ENCODE peak calls at places on chromosomes 1 and 21, in seven cellular contexts. One of them, this sample, is unnamed. For H3K9me3, the result is how much of the 10 kb centered on the place peaks cover.

GRCh38 chr1:37107153-37107552 is 72.8 kb upstream of the GRIK3 start:
- DNase-seq in upper lobe of left lung: no peak
- DNase-seq in A549: no peak
- DNase-seq in WERI-Rb-1: no peak
- DNase-seq in tibial artery: no peak
- DNase-seq in hepatocyte: no peak
- DNase-seq in esophagus muscularis mucosa: no peak
- DNase-seq in this sample: no peak

GRCh38 chr1:16352842-16353535 is 709 bp upstream of the FBXO42 start:
- DNase-seq in upper lobe of left lung: no peak
- DNase-seq in tibial artery: peak
- DNase-seq in A549: no peak
- DNase-seq in esophagus muscularis mucosa: no peak
- DNase-seq in hepatocyte: peak
- DNase-seq in WERI-Rb-1: peak
- DNase-seq in this sample: no peak

GRCh38 chr1:244302889-244303609 is 148.7 kb downstream of the ADSS2 start:
- DNase-seq in WERI-Rb-1: no peak
- DNase-seq in tibial artery: no peak
- DNase-seq in upper lobe of left lung: peak
- DNase-seq in hepatocyte: peak
- DNase-seq in A549: peak
- DNase-seq in esophagus muscularis mucosa: no peak
- DNase-seq in this sample: no peak

GRCh38 chr21:27300770-27301169 is 333.9 kb upstream of the ADAMTS5 start:
- DNase-seq in upper lobe of left lung: no peak
- DNase-seq in WERI-Rb-1: no peak
- DNase-seq in A549: no peak
- DNase-seq in tibial artery: no peak
- DNase-seq in esophagus muscularis mucosa: no peak
- DNase-seq in hepatocyte: no peak
- DNase-seq in this sample: no peak

GRCh38 chr1:39757501-39757900 is 13.6 kb downstream of the OXCT2 start:
- DNase-seq in A549: no peak
- DNase-seq in esophagus muscularis mucosa: no peak
- DNase-seq in tibial artery: no peak
- DNase-seq in hepatocyte: no peak
- DNase-seq in WERI-Rb-1: no peak
- DNase-seq in upper lobe of left lung: no peak
- DNase-seq in this sample: no peak

GRCh38 chr1:232548651-232549050 is 81.3 kb downstream of the SIPA1L2 start:
- DNase-seq in esophagus muscularis mucosa: peak
- DNase-seq in upper lobe of left lung: no peak
- DNase-seq in WERI-Rb-1: no peak
- DNase-seq in A549: no peak
- DNase-seq in tibial artery: no peak
- DNase-seq in hepatocyte: no peak
- DNase-seq in this sample: no peak

GRCh38 chr1:179141592-179142244 is 59.8 kb downstream of the TOR3A start:
- DNase-seq in hepatocyte: no peak
- DNase-seq in WERI-Rb-1: no peak
- DNase-seq in esophagus muscularis mucosa: no peak
- DNase-seq in upper lobe of left lung: no peak
- DNase-seq in tibial artery: no peak
- DNase-seq in A549: no peak
- DNase-seq in this sample: no peak

GRCh38 chr1:86703696-86704455 is 500 bp upstream of the SH3GLB1 start:
- DNase-seq in hepatocyte: no peak
- DNase-seq in esophagus muscularis mucosa: peak
- DNase-seq in WERI-Rb-1: no peak
- DNase-seq in A549: no peak
- DNase-seq in tibial artery: no peak
- DNase-seq in upper lobe of left lung: no peak
- DNase-seq in this sample: no peak

GRCh38 chr1:26571381-26571780 is 41.8 kb downstream of the RPS6KA1 start:
- DNase-seq in tibial artery: no peak
- DNase-seq in WERI-Rb-1: no peak
- DNase-seq in A549: no peak
- DNase-seq in upper lobe of left lung: no peak
- DNase-seq in esophagus muscularis mucosa: no peak
- DNase-seq in hepatocyte: no peak
- DNase-seq in this sample: no peak

GRCh38 chr1:93620841-93621210 is 60.8 kb downstream of the BCAR3 start:
- DNase-seq in esophagus muscularis mucosa: no peak
- DNase-seq in tibial artery: no peak
- DNase-seq in A549: no peak
- DNase-seq in hepatocyte: no peak
- DNase-seq in upper lobe of left lung: no peak
- DNase-seq in WERI-Rb-1: no peak
- DNase-seq in this sample: no peak

GRCh38 chr1:2837823-2838222 is 36.3 kb upstream of the TTC34 start:
- DNase-seq in esophagus muscularis mucosa: no peak
- DNase-seq in WERI-Rb-1: no peak
- DNase-seq in upper lobe of left lung: no peak
- DNase-seq in hepatocyte: no peak
- DNase-seq in A549: no peak
- DNase-seq in tibial artery: no peak
- DNase-seq in this sample: no peak
- H3K9me3 ChIP-seq in esophagus muscularis mucosa: under half
- H3K9me3 ChIP-seq in WERI-Rb-1: under half
- H3K9me3 ChIP-seq in upper lobe of left lung: under half
- H3K9me3 ChIP-seq in hepatocyte: under half
- H3K9me3 ChIP-seq in A549: under half
- H3K9me3 ChIP-seq in tibial artery: under half
- H3K9me3 ChIP-seq in this sample: under half

DNA sequence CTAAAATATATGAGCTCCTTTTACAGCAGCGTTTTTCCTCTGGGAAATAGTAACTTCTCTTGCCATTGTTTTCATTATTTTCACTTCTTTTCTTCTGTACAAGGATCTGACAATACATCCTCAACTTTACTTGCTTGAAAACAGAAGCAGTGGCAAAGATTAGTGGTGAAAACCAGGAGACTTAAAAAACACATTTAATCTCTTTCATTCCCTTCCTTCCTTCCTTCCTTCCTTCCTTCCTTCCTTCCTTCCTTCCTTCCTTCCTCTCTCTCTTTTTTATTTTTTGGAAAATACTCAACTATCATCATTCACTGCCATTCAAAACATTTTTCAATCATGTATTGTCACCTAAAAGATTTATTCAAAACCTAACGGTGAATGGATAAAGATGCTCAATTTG is 1411.4 kb downstream of the NCAM2 start:
- DNase-seq in esophagus muscularis mucosa: no peak
- DNase-seq in upper lobe of left lung: no peak
- DNase-seq in hepatocyte: no peak
- DNase-seq in A549: no peak
- DNase-seq in WERI-Rb-1: no peak
- DNase-seq in tibial artery: no peak
- DNase-seq in this sample: no peak
- H3K9me3 ChIP-seq in esophagus muscularis mucosa: under half
- H3K9me3 ChIP-seq in upper lobe of left lung: under half
- H3K9me3 ChIP-seq in hepatocyte: under half
- H3K9me3 ChIP-seq in A549: under half
- H3K9me3 ChIP-seq in WERI-Rb-1: under half
- H3K9me3 ChIP-seq in tibial artery: under half
- H3K9me3 ChIP-seq in this sample: under half

GRCh38 chr21:45155910-45156309 is 81.5 kb downstream of the ADARB1 start:
- DNase-seq in A549: no peak
- DNase-seq in WERI-Rb-1: no peak
- DNase-seq in hepatocyte: no peak
- DNase-seq in upper lobe of left lung: no peak
- DNase-seq in tibial artery: no peak
- DNase-seq in esophagus muscularis mucosa: no peak
- DNase-seq in this sample: no peak

GRCh38 chr21:45156459-45156858 is 82.1 kb downstream of the ADARB1 start:
- DNase-seq in WERI-Rb-1: no peak
- DNase-seq in tibial artery: no peak
- DNase-seq in esophagus muscularis mucosa: no peak
- DNase-seq in A549: no peak
- DNase-seq in hepatocyte: no peak
- DNase-seq in upper lobe of left lung: no peak
- DNase-seq in this sample: no peak

GRCh38 chr21:45161039-45161945 is 86.9 kb downstream of the ADARB1 start:
- DNase-seq in WERI-Rb-1: peak
- DNase-seq in hepatocyte: peak
- DNase-seq in esophagus muscularis mucosa: peak
- DNase-seq in A549: no peak
- DNase-seq in tibial artery: no peak
- DNase-seq in upper lobe of left lung: no peak
- DNase-seq in this sample: no peak

GRCh38 chr21:45157932-45158331 is 83.6 kb downstream of the ADARB1 start:
- DNase-seq in esophagus muscularis mucosa: peak
- DNase-seq in tibial artery: no peak
- DNase-seq in WERI-Rb-1: no peak
- DNase-seq in hepatocyte: no peak
- DNase-seq in upper lobe of left lung: no peak
- DNase-seq in A549: no peak
- DNase-seq in this sample: no peak

GRCh38 chr21:45158491-45159423 is 84.4 kb downstream of the ADARB1 start:
- DNase-seq in hepatocyte: no peak
- DNase-seq in WERI-Rb-1: no peak
- DNase-seq in esophagus muscularis mucosa: peak
- DNase-seq in tibial artery: no peak
- DNase-seq in upper lobe of left lung: no peak
- DNase-seq in A549: no peak
- DNase-seq in this sample: no peak
- H3K9me3 ChIP-seq in hepatocyte: under half
- H3K9me3 ChIP-seq in WERI-Rb-1: under half
- H3K9me3 ChIP-seq in esophagus muscularis mucosa: under half
- H3K9me3 ChIP-seq in tibial artery: under half
- H3K9me3 ChIP-seq in upper lobe of left lung: under half
- H3K9me3 ChIP-seq in A549: under half
- H3K9me3 ChIP-seq in this sample: under half

DNA sequence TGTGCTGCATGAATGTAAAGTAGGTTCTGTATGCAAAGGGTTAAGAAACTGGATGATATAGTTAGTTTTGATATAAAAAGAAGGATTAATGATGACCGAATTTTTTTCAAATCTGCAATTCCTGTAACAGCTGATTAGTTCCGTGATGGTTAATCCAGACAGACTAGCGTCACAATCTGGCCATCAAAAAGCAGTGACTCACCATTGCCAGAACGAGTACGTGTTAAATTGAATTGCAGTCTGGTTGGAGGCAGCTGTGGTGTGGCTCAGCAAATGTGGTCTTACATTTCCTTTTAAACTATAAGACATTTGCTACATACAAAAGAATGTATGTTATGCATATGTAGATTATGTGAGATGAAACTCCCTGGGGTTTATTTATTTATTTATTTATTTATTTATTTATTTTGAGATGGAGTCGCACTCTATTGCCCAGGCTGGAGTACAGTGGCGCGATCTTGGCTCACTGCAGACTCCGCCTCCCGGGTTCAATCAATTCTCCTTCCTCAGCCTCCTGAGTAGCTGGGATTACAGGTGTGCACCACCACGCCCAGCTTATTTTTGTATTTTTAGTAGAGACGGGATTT is 139.8 kb downstream of the RYR2 start:
- DNase-seq in A549: no peak
- DNase-seq in tibial artery: no peak
- DNase-seq in hepatocyte: no peak
- DNase-seq in esophagus muscularis mucosa: no peak
- DNase-seq in upper lobe of left lung: no peak
- DNase-seq in WERI-Rb-1: no peak
- DNase-seq in this sample: no peak
- H3K9me3 ChIP-seq in A549: under half
- H3K9me3 ChIP-seq in tibial artery: under half
- H3K9me3 ChIP-seq in hepatocyte: under half
- H3K9me3 ChIP-seq in esophagus muscularis mucosa: under half
- H3K9me3 ChIP-seq in upper lobe of left lung: under half
- H3K9me3 ChIP-seq in WERI-Rb-1: under half
- H3K9me3 ChIP-seq in this sample: under half

DNA sequence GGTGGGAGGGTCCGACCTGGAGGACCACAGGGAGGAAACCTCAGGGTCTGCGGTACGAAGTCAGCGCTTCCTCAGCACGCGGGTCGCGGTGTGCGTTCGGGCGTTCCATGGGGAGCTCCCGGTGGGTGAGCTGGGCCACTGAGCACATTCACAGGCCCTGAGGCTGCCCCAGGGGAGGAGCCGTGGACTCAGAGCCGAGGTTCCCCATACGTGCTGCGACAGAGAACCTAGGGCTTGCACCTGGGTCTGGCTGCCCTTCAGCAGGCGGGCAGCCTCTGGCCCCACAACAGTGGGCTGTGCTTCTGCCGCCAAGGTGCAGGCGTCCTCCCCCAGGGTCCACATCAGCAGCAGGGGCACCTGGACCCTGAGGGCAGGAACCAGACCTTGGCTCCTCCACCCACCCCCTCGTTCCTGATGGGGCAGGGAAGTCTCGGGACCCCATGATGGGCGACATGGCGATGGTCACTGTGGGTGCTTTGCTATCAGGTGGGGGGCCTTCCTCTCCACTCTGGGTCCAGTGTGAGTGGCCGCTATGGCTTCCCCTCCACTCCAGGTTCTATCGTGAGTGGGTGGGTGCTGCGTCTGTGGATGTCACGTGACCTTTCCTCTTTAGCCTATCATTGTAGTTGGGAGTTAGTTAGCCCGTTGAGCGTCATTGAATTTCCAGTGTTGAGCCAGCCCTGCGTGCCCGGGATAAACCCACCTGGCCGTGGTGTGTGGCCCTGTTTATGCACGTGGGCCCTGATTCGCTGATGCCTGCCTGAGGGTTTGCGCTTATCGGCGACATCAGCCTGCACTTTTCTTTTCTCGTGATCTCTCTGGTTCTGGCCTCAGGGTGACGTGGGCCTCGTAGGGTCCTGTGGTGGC is 27.9 kb downstream of the FTCD start:
- DNase-seq in esophagus muscularis mucosa: no peak
- DNase-seq in hepatocyte: no peak
- DNase-seq in tibial artery: peak
- DNase-seq in A549: no peak
- DNase-seq in WERI-Rb-1: peak
- DNase-seq in upper lobe of left lung: peak
- DNase-seq in this sample: no peak
- H3K9me3 ChIP-seq in esophagus muscularis mucosa: under half
- H3K9me3 ChIP-seq in hepatocyte: under half
- H3K9me3 ChIP-seq in tibial artery: under half
- H3K9me3 ChIP-seq in A549: under half
- H3K9me3 ChIP-seq in WERI-Rb-1: under half
- H3K9me3 ChIP-seq in upper lobe of left lung: under half
- H3K9me3 ChIP-seq in this sample: under half

GRCh38 chr1:230191079-230191478 is 124.0 kb downstream of the GALNT2 start:
- DNase-seq in tibial artery: peak
- DNase-seq in upper lobe of left lung: no peak
- DNase-seq in WERI-Rb-1: no peak
- DNase-seq in hepatocyte: peak
- DNase-seq in esophagus muscularis mucosa: peak
- DNase-seq in A549: no peak
- DNase-seq in this sample: no peak
- H3K9me3 ChIP-seq in tibial artery: under half
- H3K9me3 ChIP-seq in upper lobe of left lung: under half
- H3K9me3 ChIP-seq in WERI-Rb-1: under half
- H3K9me3 ChIP-seq in hepatocyte: under half
- H3K9me3 ChIP-seq in esophagus muscularis mucosa: under half
- H3K9me3 ChIP-seq in A549: under half
- H3K9me3 ChIP-seq in this sample: under half

DNA sequence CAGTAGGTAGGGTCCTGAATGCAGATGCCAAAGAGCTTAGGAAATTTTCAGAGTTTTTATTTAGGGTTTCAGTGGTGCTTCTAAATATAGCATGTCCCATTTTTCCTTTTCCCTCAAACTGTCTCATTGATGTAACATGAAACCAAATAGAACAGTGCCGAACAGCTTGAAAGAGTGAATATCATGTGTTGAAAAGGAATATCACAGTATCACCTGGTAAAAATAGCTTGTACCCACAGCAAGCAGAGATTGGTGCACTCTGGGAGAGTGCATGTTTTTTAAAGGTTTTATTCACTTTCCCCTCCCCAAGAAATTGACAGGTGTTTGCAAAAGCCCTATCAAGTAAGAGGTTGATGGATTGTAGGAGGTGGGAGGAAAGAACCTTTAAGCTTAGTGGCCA is 41.9 kb upstream of the ELAVL4 start:
- DNase-seq in A549: no peak
- DNase-seq in hepatocyte: no peak
- DNase-seq in esophagus muscularis mucosa: peak
- DNase-seq in WERI-Rb-1: no peak
- DNase-seq in upper lobe of left lung: no peak
- DNase-seq in tibial artery: no peak
- DNase-seq in this sample: no peak
- H3K9me3 ChIP-seq in A549: under half
- H3K9me3 ChIP-seq in hepatocyte: under half
- H3K9me3 ChIP-seq in esophagus muscularis mucosa: under half
- H3K9me3 ChIP-seq in WERI-Rb-1: under half
- H3K9me3 ChIP-seq in upper lobe of left lung: under half
- H3K9me3 ChIP-seq in tibial artery: under half
- H3K9me3 ChIP-seq in this sample: under half